ENCODE peak calls at places on chromosomes 6 and 20, in ten cellular contexts. One of them, this sample, is unnamed.

GRCh38 chr6:13924949-13925881 is at the start of gene RNF182:
- DNase-seq in brain microvascular endothelial cell: no peak
- DNase-seq in IMR-90: no peak
- DNase-seq in endothelial cell: no peak
- DNase-seq in foreskin fibroblast: no peak
- DNase-seq in GM20000: peak; percentile 83
- DNase-seq in HL-60: no peak
- DNase-seq in GM10248: peak; percentile 72
- DNase-seq in mammary epithelial cell: no peak
- DNase-seq in AG04450: no peak
- DNase-seq in this sample: no peak

GRCh38 chr20:63835031-63835858 is 4.2 kb upstream of the ZBTB46 start:
- DNase-seq in brain microvascular endothelial cell: peak; percentile 97
- DNase-seq in IMR-90: peak; percentile 99
- DNase-seq in endothelial cell: peak; percentile 87
- DNase-seq in foreskin fibroblast: peak; percentile 94
- DNase-seq in GM20000: peak; percentile 77
- DNase-seq in HL-60: no peak
- DNase-seq in GM10248: peak; percentile 66
- DNase-seq in mammary epithelial cell: peak; percentile 93
- DNase-seq in AG04450: peak; percentile 96
- DNase-seq in this sample: no peak

GRCh38 chr6:133937909-133938308 is 15.1 kb upstream of the TBPL1 start:
- DNase-seq in brain microvascular endothelial cell: no peak
- DNase-seq in IMR-90: no peak
- DNase-seq in endothelial cell: no peak
- DNase-seq in foreskin fibroblast: no peak
- DNase-seq in GM20000: no peak
- DNase-seq in HL-60: no peak
- DNase-seq in GM10248: no peak
- DNase-seq in mammary epithelial cell: no peak
- DNase-seq in AG04450: no peak
- DNase-seq in this sample: no peak

GRCh38 chr6:160055378-160055777 is 66.2 kb upstream of the SLC22A1 start:
- DNase-seq in brain microvascular endothelial cell: no peak
- DNase-seq in IMR-90: no peak
- DNase-seq in endothelial cell: no peak
- DNase-seq in foreskin fibroblast: no peak
- DNase-seq in GM20000: no peak
- DNase-seq in HL-60: no peak
- DNase-seq in GM10248: no peak
- DNase-seq in mammary epithelial cell: no peak
- DNase-seq in AG04450: no peak
- DNase-seq in this sample: no peak

GRCh38 chr20:19249515-19249914 is 37.1 kb downstream of the SLC24A3 start:
- DNase-seq in brain microvascular endothelial cell: no peak
- DNase-seq in IMR-90: peak; percentile 2
- DNase-seq in endothelial cell: no peak
- DNase-seq in foreskin fibroblast: no peak
- DNase-seq in GM20000: no peak
- DNase-seq in HL-60: no peak
- DNase-seq in GM10248: no peak
- DNase-seq in mammary epithelial cell: no peak
- DNase-seq in AG04450: no peak
- DNase-seq in this sample: peak; percentile 58

GRCh38 chr6:110359554-110359953 is 1.4 kb upstream of the METTL24 start:
- DNase-seq in brain microvascular endothelial cell: peak; percentile 18
- DNase-seq in IMR-90: no peak
- DNase-seq in endothelial cell: no peak
- DNase-seq in foreskin fibroblast: no peak
- DNase-seq in GM20000: no peak
- DNase-seq in HL-60: no peak
- DNase-seq in GM10248: no peak
- DNase-seq in mammary epithelial cell: no peak
- DNase-seq in AG04450: no peak
- DNase-seq in this sample: no peak

GRCh38 chr20:58890454-58891075 is 38.0 kb downstream of the GNAS start:
- DNase-seq in brain microvascular endothelial cell: peak; percentile 56
- DNase-seq in IMR-90: peak; percentile 77
- DNase-seq in endothelial cell: peak; percentile 86
- DNase-seq in foreskin fibroblast: peak; percentile 71
- DNase-seq in GM20000: peak; percentile 75
- DNase-seq in HL-60: peak; percentile 67
- DNase-seq in GM10248: peak; percentile 52
- DNase-seq in mammary epithelial cell: peak; percentile 64
- DNase-seq in AG04450: no peak
- DNase-seq in this sample: no peak

GRCh38 chr20:23155141-23155590 is 69.0 kb upstream of the CD93 start:
- DNase-seq in brain microvascular endothelial cell: no peak
- DNase-seq in IMR-90: no peak
- DNase-seq in endothelial cell: no peak
- DNase-seq in foreskin fibroblast: no peak
- DNase-seq in GM20000: no peak
- DNase-seq in HL-60: peak; percentile 81
- DNase-seq in GM10248: no peak
- DNase-seq in mammary epithelial cell: no peak
- DNase-seq in AG04450: no peak
- DNase-seq in this sample: no peak

GRCh38 chr6:63567966-63568365 is 4.3 kb upstream of the LOC128125822 start:
- DNase-seq in brain microvascular endothelial cell: no peak
- DNase-seq in IMR-90: no peak
- DNase-seq in endothelial cell: no peak
- DNase-seq in foreskin fibroblast: no peak
- DNase-seq in GM20000: no peak
- DNase-seq in HL-60: no peak
- DNase-seq in GM10248: no peak
- DNase-seq in mammary epithelial cell: no peak
- DNase-seq in AG04450: no peak
- DNase-seq in this sample: no peak

GRCh38 chr6:42264852-42265390 is 47.3 kb upstream of the MRPS10 start:
- DNase-seq in brain microvascular endothelial cell: no peak
- DNase-seq in IMR-90: no peak
- DNase-seq in endothelial cell: no peak
- DNase-seq in foreskin fibroblast: no peak
- DNase-seq in GM20000: no peak
- DNase-seq in HL-60: no peak
- DNase-seq in GM10248: no peak
- DNase-seq in mammary epithelial cell: no peak
- DNase-seq in AG04450: no peak
- DNase-seq in this sample: no peak

GRCh38 chr6:30091577-30092381 is 16.2 kb upstream of the RNF39 start:
- DNase-seq in brain microvascular endothelial cell: no peak
- DNase-seq in IMR-90: peak; percentile 59
- DNase-seq in endothelial cell: no peak
- DNase-seq in foreskin fibroblast: peak; percentile 80
- DNase-seq in GM20000: no peak
- DNase-seq in HL-60: no peak
- DNase-seq in GM10248: no peak
- DNase-seq in mammary epithelial cell: no peak
- DNase-seq in AG04450: peak; percentile 15
- DNase-seq in this sample: no peak

GRCh38 chr20:46635514-46636091 is 15.7 kb downstream of the SLC13A3 start:
- DNase-seq in brain microvascular endothelial cell: no peak
- DNase-seq in IMR-90: no peak
- DNase-seq in endothelial cell: no peak
- DNase-seq in foreskin fibroblast: no peak
- DNase-seq in GM20000: no peak
- DNase-seq in HL-60: no peak
- DNase-seq in GM10248: no peak
- DNase-seq in mammary epithelial cell: peak; percentile 15
- DNase-seq in AG04450: no peak
- DNase-seq in this sample: no peak

GRCh38 chr20:33650753-33651561 is 11.2 kb upstream of the C20orf144 start:
- DNase-seq in brain microvascular endothelial cell: no peak
- DNase-seq in IMR-90: no peak
- DNase-seq in endothelial cell: no peak
- DNase-seq in foreskin fibroblast: no peak
- DNase-seq in GM20000: no peak
- DNase-seq in HL-60: no peak
- DNase-seq in GM10248: no peak
- DNase-seq in mammary epithelial cell: no peak
- DNase-seq in AG04450: no peak
- DNase-seq in this sample: no peak

GRCh38 chr6:148231572-148231971 is 111.1 kb upstream of the SASH1 start:
- DNase-seq in brain microvascular endothelial cell: peak; percentile 81
- DNase-seq in IMR-90: peak; percentile 82
- DNase-seq in endothelial cell: no peak
- DNase-seq in foreskin fibroblast: no peak
- DNase-seq in GM20000: no peak
- DNase-seq in HL-60: no peak
- DNase-seq in GM10248: no peak
- DNase-seq in mammary epithelial cell: peak; percentile 73
- DNase-seq in AG04450: no peak
- DNase-seq in this sample: no peak

GRCh38 chr6:33314943-33315752 is 1.3 kb upstream of the TAPBP start:
- DNase-seq in brain microvascular endothelial cell: no peak
- DNase-seq in IMR-90: no peak
- DNase-seq in endothelial cell: peak; percentile 28
- DNase-seq in foreskin fibroblast: no peak
- DNase-seq in GM20000: peak; percentile 17
- DNase-seq in HL-60: no peak
- DNase-seq in GM10248: no peak
- DNase-seq in mammary epithelial cell: peak; percentile 46
- DNase-seq in AG04450: no peak
- DNase-seq in this sample: no peak

DNA sequence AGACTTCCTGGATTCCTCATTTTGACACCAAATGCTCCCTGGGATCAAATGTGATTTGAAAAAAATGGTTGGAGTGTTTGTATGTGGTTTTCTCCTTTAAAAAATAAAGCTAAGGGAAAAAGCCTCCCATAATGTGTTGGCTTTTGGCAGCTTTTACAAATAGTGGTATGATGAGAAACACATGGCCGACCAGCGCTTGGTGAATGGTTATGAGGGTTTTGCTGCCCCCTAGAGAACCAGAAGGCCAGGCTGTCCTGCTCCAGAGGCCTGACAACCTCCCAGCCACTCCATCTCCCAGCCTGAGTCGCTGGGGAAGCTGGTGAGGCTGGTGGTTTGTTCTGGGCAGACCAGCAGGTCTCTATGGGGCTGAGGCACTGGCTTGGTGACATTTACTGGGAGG is 69.3 kb downstream of the CLIC5 start:
- DNase-seq in brain microvascular endothelial cell: no peak
- DNase-seq in IMR-90: peak; percentile 72
- DNase-seq in endothelial cell: peak; percentile 10
- DNase-seq in foreskin fibroblast: peak; percentile 59
- DNase-seq in GM20000: no peak
- DNase-seq in HL-60: no peak
- DNase-seq in GM10248: no peak
- DNase-seq in mammary epithelial cell: no peak
- DNase-seq in AG04450: peak; percentile 59
- DNase-seq in this sample: no peak
- TF ChIP-seq CTCF in brain microvascular endothelial cell: peak; percentile 64
- TF ChIP-seq CTCF in IMR-90: peak; percentile 54
- TF ChIP-seq CTCF in endothelial cell: no peak
- TF ChIP-seq CTCF in foreskin fibroblast: peak; percentile 83
- TF ChIP-seq CTCF in GM20000: no peak
- TF ChIP-seq CTCF in HL-60: no peak
- TF ChIP-seq CTCF in GM10248: no peak
- TF ChIP-seq CTCF in mammary epithelial cell: no peak
- TF ChIP-seq CTCF in AG04450: peak; percentile 77
- TF ChIP-seq CTCF in this sample: no peak

GRCh38 chr6:137697267-137697938 is 169.7 kb upstream of the TNFAIP3 start:
- DNase-seq in brain microvascular endothelial cell: peak; percentile 45
- DNase-seq in IMR-90: peak; percentile 84
- DNase-seq in endothelial cell: peak; percentile 51
- DNase-seq in foreskin fibroblast: peak; percentile 63
- DNase-seq in GM20000: no peak
- DNase-seq in HL-60: no peak
- DNase-seq in GM10248: no peak
- DNase-seq in mammary epithelial cell: peak; percentile 63
- DNase-seq in AG04450: peak; percentile 30
- DNase-seq in this sample: no peak
- TF ChIP-seq CTCF in brain microvascular endothelial cell: no peak
- TF ChIP-seq CTCF in IMR-90: no peak
- TF ChIP-seq CTCF in endothelial cell: peak; percentile 61
- TF ChIP-seq CTCF in foreskin fibroblast: no peak
- TF ChIP-seq CTCF in GM20000: no peak
- TF ChIP-seq CTCF in HL-60: no peak
- TF ChIP-seq CTCF in GM10248: peak; percentile 26
- TF ChIP-seq CTCF in mammary epithelial cell: no peak
- TF ChIP-seq CTCF in AG04450: no peak
- TF ChIP-seq CTCF in this sample: no peak

DNA sequence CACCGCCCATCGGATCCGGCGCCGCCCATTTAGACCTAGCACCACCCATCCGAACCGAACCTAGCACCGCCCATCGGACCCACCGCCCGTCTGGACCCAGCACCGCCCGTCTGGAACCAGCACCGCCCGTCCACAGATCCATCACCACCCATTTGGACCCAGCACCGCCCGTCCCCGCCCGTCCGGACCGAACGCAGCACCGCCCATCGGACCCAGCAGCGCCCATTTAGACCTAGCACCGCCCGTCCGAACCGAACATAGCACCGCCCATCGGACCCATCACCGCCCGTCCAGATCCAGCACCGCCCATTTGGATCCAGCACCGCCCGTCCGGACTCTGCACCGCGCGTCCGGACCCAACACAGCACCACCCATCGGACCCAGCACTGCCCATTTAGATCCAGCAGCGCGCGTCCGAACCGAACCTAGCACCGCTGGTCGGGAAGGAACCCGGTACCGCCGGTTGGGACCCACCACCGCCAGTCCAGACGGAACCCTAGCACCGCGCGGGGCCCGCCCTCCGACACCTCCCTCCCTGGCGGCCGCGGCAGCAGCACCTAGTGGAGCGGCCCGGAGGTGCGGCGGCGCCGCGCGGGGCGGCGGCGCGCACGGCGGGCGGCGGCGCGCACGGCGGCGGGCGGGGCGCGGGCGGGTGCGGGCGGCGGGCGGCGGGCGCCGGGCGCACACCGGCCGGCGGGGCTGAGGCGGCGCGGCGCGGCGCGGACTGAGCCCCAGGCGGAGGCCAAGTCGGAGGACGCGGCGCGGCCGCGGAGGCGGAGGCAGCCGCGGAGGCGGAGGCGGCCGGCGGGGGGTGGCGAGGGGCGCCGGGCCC is at the start of gene AFDN:
- DNase-seq in brain microvascular endothelial cell: no peak
- DNase-seq in IMR-90: peak; percentile 21
- DNase-seq in endothelial cell: peak; percentile 69
- DNase-seq in foreskin fibroblast: peak; percentile 48
- DNase-seq in GM20000: peak; percentile 95
- DNase-seq in HL-60: no peak
- DNase-seq in GM10248: peak; percentile 89
- DNase-seq in mammary epithelial cell: peak; percentile 55
- DNase-seq in AG04450: no peak
- DNase-seq in this sample: no peak
- TF ChIP-seq CTCF in brain microvascular endothelial cell: peak; percentile 50
- TF ChIP-seq CTCF in IMR-90: peak; percentile 40
- TF ChIP-seq CTCF in endothelial cell: peak; percentile 23
- TF ChIP-seq CTCF in foreskin fibroblast: peak; percentile 21
- TF ChIP-seq CTCF in GM20000: peak; percentile 25
- TF ChIP-seq CTCF in HL-60: no peak
- TF ChIP-seq CTCF in GM10248: peak; percentile 50
- TF ChIP-seq CTCF in mammary epithelial cell: peak; percentile 3
- TF ChIP-seq CTCF in AG04450: peak; percentile 37
- TF ChIP-seq CTCF in this sample: no peak

DNA sequence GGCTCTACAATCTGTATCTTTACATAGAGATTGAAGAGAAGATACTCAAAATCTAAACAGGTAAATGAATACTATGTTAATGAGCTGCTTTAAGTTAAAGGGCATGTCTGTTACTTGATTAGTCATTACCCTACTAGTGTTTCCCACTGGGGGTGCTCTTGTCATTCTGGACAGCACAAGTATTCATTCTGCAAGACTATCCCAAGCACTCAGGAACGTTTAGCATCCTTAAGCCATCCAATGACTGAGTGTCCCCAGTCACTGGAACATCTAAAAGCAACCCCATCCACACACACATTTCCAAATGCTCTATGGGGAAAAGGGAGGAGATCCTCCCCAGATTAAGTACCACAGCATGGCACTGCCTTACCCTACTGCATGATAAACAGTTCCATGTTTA is 25.7 kb downstream of the EZR start:
- DNase-seq in brain microvascular endothelial cell: peak; percentile 56
- DNase-seq in IMR-90: peak; percentile 65
- DNase-seq in endothelial cell: no peak
- DNase-seq in foreskin fibroblast: peak; percentile 34
- DNase-seq in GM20000: peak; percentile 57
- DNase-seq in HL-60: peak; percentile 16
- DNase-seq in GM10248: peak; percentile 55
- DNase-seq in mammary epithelial cell: no peak
- DNase-seq in AG04450: no peak
- DNase-seq in this sample: no peak
- TF ChIP-seq CTCF in brain microvascular endothelial cell: peak; percentile 68
- TF ChIP-seq CTCF in IMR-90: peak; percentile 62
- TF ChIP-seq CTCF in endothelial cell: peak; percentile 32
- TF ChIP-seq CTCF in foreskin fibroblast: peak; percentile 53
- TF ChIP-seq CTCF in GM20000: peak; percentile 44
- TF ChIP-seq CTCF in HL-60: no peak
- TF ChIP-seq CTCF in GM10248: peak; percentile 67
- TF ChIP-seq CTCF in mammary epithelial cell: peak; percentile 51
- TF ChIP-seq CTCF in AG04450: peak; percentile 63
- TF ChIP-seq CTCF in this sample: peak; percentile 55